ENCODE peak calls at places on chromosomes 3 and 15, in six cellular contexts. A is A549; O is activated CD8-positive, alpha-beta memory T cell treated with anti-CD3 and anti-CD28 coated beads for 24 hours; N is stimulated activated naive B cell treated with anti-CD40 and anti-IgM and Interleukin-4, amounts not matched to agents 10 μg/mL and 1 μg/mL and 100 μg/mL, for 72 hours; P is frontal cortex; X is NCI-H1092 treated with DMSO at 0.1 percent for 48 hours. K is an unnamed sample.

GRCh38 chr15:74438696-74439316 is 5.0 kb upstream of the SEMA7A start:
- DNase-seq in A (peak; percentile 67), O (peak; percentile 90), N (peak; percentile 72), P (peak; percentile 73), X (peak; percentile 39), K (peak; percentile 29)

GRCh38 chr15:45796433-45796832 is 161.6 kb downstream of the SQOR start:
- DNase-seq in A (no peak), O (no peak), N (no peak), P (no peak), X (peak; percentile 17), K (no peak)

GRCh38 chr15:78570710-78571109 is 5.4 kb downstream of the CHRNA5 start:
- DNase-seq in A (no peak), O (no peak), N (no peak), P (no peak), X (no peak), K (no peak)

GRCh38 chr3:142850395-142851023 is 38.4 kb downstream of the PCOLCE2 start:
- DNase-seq in A (peak; percentile 17), O (no peak), N (no peak), P (no peak), X (no peak), K (no peak)

GRCh38 chr3:194395767-194396527 is 3.1 kb downstream of the GP5 start:
- DNase-seq in A (no peak), O (peak; percentile 70), N (peak; percentile 9), P (no peak), X (no peak), K (no peak)

GRCh38 chr3:114308830-114309229 is 15.0 kb downstream of the TIGIT start:
- DNase-seq in A (no peak), O (no peak), N (peak; percentile 32), P (no peak), X (no peak), K (no peak)

GRCh38 chr3:17946619-17947018 is 204.2 kb upstream of the TBC1D5 start:
- DNase-seq in A (no peak), O (no peak), N (no peak), P (no peak), X (no peak), K (no peak)

GRCh38 chr15:98503970-98504369 is 144.4 kb upstream of the IGF1R start:
- DNase-seq in A (no peak), O (no peak), N (no peak), P (no peak), X (no peak), K (no peak)

GRCh38 chr15:79682285-79682684 is 214.5 kb downstream of the MTHFS start:
- DNase-seq in A (peak; percentile 36), O (no peak), N (no peak), P (no peak), X (no peak), K (no peak)

GRCh38 chr3:64685331-64685799 is 2.4 kb downstream of the ADAMTS9 start:
- DNase-seq in A (no peak), O (no peak), N (no peak), P (no peak), X (no peak), K (no peak)

GRCh38 chr15:100602822-100603393 is 519 bp downstream of the ASB7 start:
- DNase-seq in A (peak; percentile 46), O (no peak), N (peak; percentile 47), P (no peak), X (no peak), K (no peak)

GRCh38 chr3:140599496-140599895 is 78.4 kb upstream of the TRIM42 start:
- DNase-seq in A (no peak), O (no peak), N (no peak), P (no peak), X (no peak), K (no peak)

GRCh38 chr3:23873941-23874340 is 42.8 kb downstream of the NKIRAS1 start:
- DNase-seq in A (no peak), O (no peak), N (no peak), P (no peak), X (no peak), K (no peak)

GRCh38 chr3:187919018-187919417 is 173.8 kb upstream of the BCL6 start:
- DNase-seq in A (no peak), O (peak; percentile 77), N (peak; percentile 66), P (no peak), X (no peak), K (no peak)

GRCh38 chr3:132325634-132326033 is 8.4 kb downstream of the ACP3 start:
- DNase-seq in A (no peak), O (no peak), N (no peak), P (no peak), X (no peak), K (no peak)

GRCh38 chr3:70488131-70488530 is 175.7 kb upstream of the MDFIC2 start:
- DNase-seq in A (no peak), O (no peak), N (no peak), P (no peak), X (no peak), K (no peak)

GRCh38 chr3:127053450-127053849 is 70.5 kb downstream of the PLXNA1 start:
- DNase-seq in A (no peak), O (no peak), N (no peak), P (no peak), X (no peak), K (no peak)